ENCODE peak calls at places on chromosome 13, in four cellular contexts. J is uterus, K is HCT116, R is testis. G is an unnamed sample. For H3K4me1, the result is how much of the 10 kb centered on the place peaks cover.

GRCh38 chr13:49502954-49503353 is 7.2 kb downstream of the PHF11 start:
- DNase-seq in J (peak), K (no peak), R (no peak), G (no peak)

GRCh38 chr13:59458908-59459579 is 704.7 kb downstream of the DIAPH3 start:
- DNase-seq in J (peak), K (no peak), R (no peak), G (no peak)

GRCh38 chr13:86446311-86446710 is 647.1 kb upstream of the SLITRK6 start:
- DNase-seq in J (no peak), K (no peak), R (peak), G (no peak)

GRCh38 chr13:34371108-34371507 is 553.2 kb downstream of the RFC3 start:
- DNase-seq in J (no peak), K (no peak), R (no peak), G (no peak)

GRCh38 chr13:101291216-101291615 is 125.1 kb downstream of the NALCN start:
- DNase-seq in J (no peak), K (no peak), R (no peak), G (no peak)

GRCh38 chr13:32136716-32137115 is 105.1 kb downstream of the FRY start:
- DNase-seq in J (no peak), K (no peak), R (no peak), G (no peak)

GRCh38 chr13:74465279-74465678 is 331.1 kb upstream of the KLF12 start:
- DNase-seq in J (no peak), K (no peak), R (no peak), G (no peak)

GRCh38 chr13:100859861-100860260 is 185.3 kb upstream of the TMTC4 start:
- DNase-seq in J (no peak), K (no peak), R (no peak), G (no peak)

GRCh38 chr13:30373727-30374126 is 48.6 kb upstream of the UBE2L5 start:
- DNase-seq in J (no peak), K (no peak), R (no peak), G (no peak)

GRCh38 chr13:30381049-30381448 is 41.2 kb upstream of the UBE2L5 start:
- DNase-seq in J (no peak), K (no peak), R (no peak), G (no peak)

GRCh38 chr13:30375436-30375835 is 46.9 kb upstream of the UBE2L5 start:
- DNase-seq in J (no peak), K (no peak), R (no peak), G (no peak)

GRCh38 chr13:30376426-30377311 is 45.6 kb upstream of the UBE2L5 start:
- DNase-seq in J (no peak), K (no peak), R (no peak), G (no peak)

GRCh38 chr13:30377312-30377685 is 45.0 kb upstream of the UBE2L5 start:
- DNase-seq in J (no peak), K (no peak), R (no peak), G (no peak)
- H3K4me1 ChIP-seq in J (under half), K (under half), R (under half), G (under half)

DNA sequence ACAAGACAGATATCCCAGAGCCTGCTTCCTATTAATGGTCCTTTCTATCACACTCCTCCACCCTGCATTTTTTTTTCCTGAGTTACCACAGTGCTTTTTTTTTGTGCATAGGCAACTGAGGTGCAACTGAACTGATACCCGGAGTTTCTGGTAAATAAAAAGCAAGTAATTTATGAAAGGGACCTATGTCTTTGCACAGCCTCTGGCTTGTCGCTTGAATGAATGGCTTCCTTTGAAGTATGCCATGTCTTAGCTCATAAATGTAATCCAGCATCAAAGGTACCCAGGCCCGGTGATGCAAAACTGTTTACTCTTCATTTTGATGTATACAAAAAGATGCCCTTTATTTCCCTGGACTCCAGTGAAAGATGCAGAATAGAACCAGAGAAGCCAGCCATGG is 31.8 kb downstream of the GSX1 start:
- DNase-seq in J (no peak), K (no peak), R (no peak), G (no peak)
- H3K4me3 ChIP-seq in J (no peak), K (no peak), R (no peak), G (no peak)

DNA sequence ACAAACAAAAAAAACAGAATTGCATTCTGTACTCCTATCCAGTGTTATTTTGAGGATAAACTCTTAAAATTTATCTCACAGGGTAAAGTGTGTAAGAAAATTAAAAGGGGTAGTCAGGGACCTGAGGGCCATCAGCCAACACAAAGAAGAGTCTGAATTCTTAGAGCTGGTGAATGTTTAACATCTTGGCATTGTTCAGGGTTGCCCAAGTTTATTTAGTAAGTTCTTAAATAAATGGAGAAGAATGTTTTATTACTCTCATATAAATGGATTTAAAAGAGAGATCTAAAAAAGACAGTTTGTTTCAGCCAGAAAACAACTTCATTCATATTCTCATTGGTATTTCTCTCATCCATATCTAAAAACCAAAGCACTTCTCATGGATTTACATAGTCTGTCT is 171.7 kb downstream of the LACC1 start:
- DNase-seq in J (no peak), K (no peak), R (no peak), G (no peak)
- H3K27ac ChIP-seq in J (no peak), K (no peak), R (no peak), G (no peak)

GRCh38 chr13:98540476-98540875 is 36.4 kb downstream of the STK24 start:
- DNase-seq in J (no peak), K (no peak), R (peak), G (no peak)
- H3K4me1 ChIP-seq in J (under half), K (under half), R (half or more), G (half or more)

DNA sequence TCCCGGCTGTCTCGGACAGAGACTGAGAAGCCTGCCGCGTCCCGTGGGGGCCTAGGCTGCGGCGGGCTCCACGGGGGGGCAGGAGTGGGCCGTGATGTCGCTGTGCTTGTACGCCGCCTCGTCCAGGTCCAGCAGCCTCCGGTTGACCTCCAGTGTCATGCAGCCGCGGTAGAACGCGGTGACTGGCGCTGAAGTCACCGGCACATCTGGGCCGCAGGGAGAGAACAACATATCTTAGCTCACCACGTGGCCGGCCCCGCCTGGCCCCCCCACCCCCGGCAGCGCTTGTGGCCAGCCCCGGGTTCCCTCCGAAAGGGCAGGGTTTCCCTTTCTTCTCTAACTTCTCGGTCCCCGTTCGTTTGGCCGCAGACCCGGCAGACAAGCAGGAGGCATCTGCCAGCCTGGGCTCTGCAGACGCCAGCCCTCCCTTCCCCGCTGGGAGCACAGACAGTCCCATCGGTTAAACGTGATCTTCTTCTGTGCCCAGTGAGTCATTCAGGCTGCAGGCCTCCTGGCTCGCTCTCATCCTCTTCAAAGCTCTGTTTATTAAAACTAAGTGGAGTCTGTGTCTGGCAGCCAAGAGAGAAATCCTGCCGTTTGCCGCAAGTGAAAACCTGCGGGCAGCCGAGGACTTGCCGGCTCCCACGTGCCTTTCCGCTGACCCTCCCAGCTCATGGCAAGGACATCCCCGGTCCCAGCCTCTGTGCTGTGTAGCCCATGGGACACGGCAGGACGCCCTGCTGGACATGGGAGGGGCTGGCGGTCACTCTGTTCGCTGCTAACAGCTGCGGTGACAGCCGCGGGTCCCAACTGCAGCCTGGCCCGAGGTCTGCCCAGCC is 42.8 kb downstream of the GAS6 start:
- DNase-seq in J (peak), K (no peak), R (peak), G (peak)
- H3K4me3 ChIP-seq in J (no peak), K (no peak), R (no peak), G (no peak)

DNA sequence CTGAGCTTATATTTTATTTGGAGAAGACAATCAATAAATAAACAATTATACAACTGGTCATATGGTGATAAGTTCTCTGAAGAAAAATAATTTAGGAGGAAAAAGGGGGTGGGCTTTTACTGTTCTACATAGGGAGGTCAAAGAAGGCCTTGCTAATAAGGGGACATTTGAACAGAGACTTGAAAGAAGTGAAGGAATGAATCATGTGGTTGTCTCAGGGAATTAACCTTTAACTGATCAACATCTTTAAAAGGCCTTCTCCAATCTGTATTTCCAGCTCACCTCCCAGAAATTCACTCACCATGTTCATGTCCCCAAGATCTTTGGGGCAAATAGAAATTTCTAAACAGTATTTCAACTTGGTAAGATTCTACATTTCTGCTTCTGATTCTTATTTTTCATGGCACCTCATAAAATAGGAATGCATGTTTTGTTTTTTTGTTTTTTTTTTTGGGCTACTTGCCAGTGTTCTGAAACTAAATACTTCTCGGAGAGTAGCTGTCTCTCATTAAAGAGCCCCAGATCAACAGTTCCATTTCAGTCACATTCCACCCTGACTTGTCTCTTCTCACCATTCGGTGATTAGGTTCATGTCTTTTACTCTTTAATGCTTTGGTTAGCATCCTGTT is 19.2 kb upstream of the LPAR6 start:
- DNase-seq in J (no peak), K (no peak), R (no peak), G (no peak)
- H3K27ac ChIP-seq in J (peak), K (no peak), R (peak), G (peak)

GRCh38 chr13:48112896-48113525 is 18.1 kb upstream of the MED4 start:
- DNase-seq in J (no peak), K (no peak), R (no peak), G (no peak)
- H3K4me1 ChIP-seq in J (under half), K (under half), R (under half), G (under half)

GRCh38 chr13:110309159-110309476 is 2.0 kb downstream of the COL4A2 start:
- DNase-seq in J (no peak), K (no peak), R (no peak), G (no peak)

GRCh38 chr13:110312669-110313031 is 5.6 kb downstream of the COL4A2 start:
- DNase-seq in J (peak), K (no peak), R (no peak), G (no peak)

GRCh38 chr13:110311721-110312668 is 4.9 kb downstream of the COL4A2 start:
- DNase-seq in J (no peak), K (no peak), R (no peak), G (no peak)

GRCh38 chr13:110309661-110310524 is 2.8 kb downstream of the COL4A2 start:
- DNase-seq in J (no peak), K (no peak), R (no peak), G (no peak)

GRCh38 chr13:110310541-110311491 is 3.7 kb downstream of the COL4A2 start:
- DNase-seq in J (no peak), K (no peak), R (no peak), G (no peak)
- H3K4me3 ChIP-seq in J (no peak), K (no peak), R (no peak), G (no peak)

GRCh38 chr13:105878119-105878518 is 657.3 kb downstream of the EFNB2 start:
- DNase-seq in J (no peak), K (no peak), R (no peak), G (no peak)
- H3K27ac ChIP-seq in J (no peak), K (no peak), R (no peak), G (no peak)